ENCODE peak calls at places on chromosomes 7 and 10, in eight cellular contexts. F, P, M, Q, S, A, E and O are unnamed samples.

GRCh38 chr10:110783509-110784103 is 88.1 kb upstream of the PDCD4 start:
- DNase-seq in F (no peak), P (no peak), M (no peak), Q (peak), S (no peak), A (peak), E (no peak), O (no peak)

GRCh38 chr7:78220754-78221153 is 422.2 kb downstream of the PHTF2 start:
- DNase-seq in F (no peak), P (no peak), M (no peak), Q (no peak), S (no peak), A (no peak), E (no peak), O (no peak)

GRCh38 chr7:44292876-44293560 is 32.4 kb downstream of the CAMK2B start:
- DNase-seq in F (no peak), P (peak), M (no peak), Q (no peak), S (peak), A (no peak), E (no peak), O (no peak)

GRCh38 chr7:97973206-97973658 is 16.8 kb downstream of the OCM2 start:
- DNase-seq in F (no peak), P (no peak), M (no peak), Q (no peak), S (no peak), A (peak), E (no peak), O (no peak)

GRCh38 chr7:83413425-83413824 is 235.5 kb downstream of the SEMA3E start:
- DNase-seq in F (no peak), P (no peak), M (no peak), Q (no peak), S (no peak), A (no peak), E (peak), O (no peak)

GRCh38 chr7:148501707-148502139 is 88.8 kb upstream of the C7orf33 start:
- DNase-seq in F (peak), P (no peak), M (no peak), Q (no peak), S (no peak), A (no peak), E (peak), O (no peak)

GRCh38 chr7:100830396-100830795 is 3.1 kb upstream of the EPHB4 start:
- DNase-seq in F (no peak), P (no peak), M (no peak), Q (no peak), S (no peak), A (no peak), E (no peak), O (no peak)

GRCh38 chr7:41418337-41418736 is 284.6 kb downstream of the INHBA start:
- DNase-seq in F (no peak), P (no peak), M (no peak), Q (no peak), S (no peak), A (no peak), E (no peak), O (no peak)

GRCh38 chr10:31578181-31578852 is 259.3 kb downstream of the ZEB1 start:
- DNase-seq in F (no peak), P (no peak), M (no peak), Q (no peak), S (no peak), A (no peak), E (no peak), O (no peak)

GRCh38 chr7:106659369-106659962 is 1.5 kb downstream of the CCDC71L start:
- DNase-seq in F (no peak), P (no peak), M (no peak), Q (no peak), S (no peak), A (no peak), E (peak), O (no peak)

GRCh38 chr10:17453377-17454091 is 861 bp downstream of the ST8SIA6 start:
- DNase-seq in F (no peak), P (no peak), M (peak), Q (no peak), S (peak), A (no peak), E (peak), O (no peak)

GRCh38 chr7:128103498-128104108 is 72.4 kb upstream of the LRRC4 start:
- DNase-seq in F (no peak), P (no peak), M (peak), Q (no peak), S (peak), A (no peak), E (no peak), O (no peak)

GRCh38 chr7:127874951-127875608 is 156.2 kb downstream of the LRRC4 start:
- DNase-seq in F (no peak), P (no peak), M (no peak), Q (no peak), S (no peak), A (no peak), E (peak), O (no peak)

GRCh38 chr7:34070486-34071323 is 165.4 kb downstream of the BMPER start:
- DNase-seq in F (no peak), P (no peak), M (no peak), Q (no peak), S (no peak), A (no peak), E (peak), O (no peak)

GRCh38 chr10:67784584-67784983 is 53.4 kb downstream of the DNAJC12 start:
- DNase-seq in F (no peak), P (no peak), M (no peak), Q (no peak), S (no peak), A (no peak), E (no peak), O (no peak)

GRCh38 chr10:3746634-3747033 is 38.4 kb downstream of the KLF6 start:
- DNase-seq in F (no peak), P (no peak), M (no peak), Q (no peak), S (no peak), A (no peak), E (no peak), O (no peak)

GRCh38 chr10:119562097-119562496 is 19.6 kb upstream of the RGS10 start:
- DNase-seq in F (no peak), P (no peak), M (no peak), Q (no peak), S (no peak), A (no peak), E (no peak), O (no peak)

GRCh38 chr7:135117096-135117495 is 30.8 kb upstream of the TMEM140 start:
- DNase-seq in F (no peak), P (no peak), M (no peak), Q (no peak), S (no peak), A (no peak), E (no peak), O (no peak)
- H3K27ac ChIP-seq in F (no peak), P (no peak), M (no peak), Q (no peak), S (no peak), A (no peak), E (no peak), O (no peak)

GRCh38 chr7:15041226-15041625 is 138.7 kb upstream of the DGKB start:
- DNase-seq in F (no peak), P (no peak), M (no peak), Q (no peak), S (no peak), A (no peak), E (no peak), O (no peak)

DNA sequence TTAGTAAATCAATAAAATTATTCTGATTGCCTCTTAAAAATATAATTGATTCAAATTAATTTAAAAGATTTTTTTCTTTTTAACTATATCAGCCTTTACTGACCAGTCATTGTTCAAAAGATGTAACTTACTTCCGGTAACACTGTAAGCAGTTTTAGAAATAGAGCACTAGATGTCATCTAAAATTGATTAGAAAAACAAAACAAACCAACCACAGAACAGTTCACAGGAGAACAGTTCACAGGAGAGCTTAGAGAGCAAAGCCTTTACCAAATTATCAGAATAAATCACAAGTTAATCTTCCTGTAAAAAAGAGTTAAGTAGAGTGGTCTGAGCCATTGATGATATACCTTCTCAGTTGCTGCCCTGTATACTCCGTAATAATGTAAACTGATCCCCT is 133.3 kb upstream of the DGKB start:
- DNase-seq in F (no peak), P (no peak), M (no peak), Q (no peak), S (no peak), A (no peak), E (no peak), O (no peak)
- H3K27ac ChIP-seq in F (no peak), P (no peak), M (no peak), Q (no peak), S (no peak), A (no peak), E (no peak), O (no peak)

DNA sequence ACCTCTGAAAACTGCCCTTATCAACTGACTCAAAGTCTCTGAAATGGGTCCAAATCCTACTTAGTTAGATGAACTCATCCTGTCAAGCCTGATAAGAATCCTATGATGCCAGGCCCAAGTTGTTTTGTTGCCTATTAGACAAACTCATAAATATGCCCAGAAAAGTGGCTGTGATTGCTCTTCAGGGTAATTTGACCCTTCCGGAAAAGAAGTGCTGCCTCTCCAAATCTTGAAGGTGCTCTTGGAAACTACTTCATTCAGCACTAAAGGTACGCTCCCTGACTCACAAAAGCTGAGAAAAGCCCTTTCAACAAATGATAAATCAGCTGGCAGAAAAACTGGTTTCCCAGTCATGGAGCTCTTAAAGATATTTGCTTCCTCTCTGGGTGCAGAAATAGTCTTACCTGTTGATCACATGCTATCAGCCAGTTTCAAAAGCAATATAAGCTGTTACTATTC is 6.7 kb downstream of the IFIT5 start:
- DNase-seq in F (no peak), P (no peak), M (no peak), Q (no peak), S (no peak), A (no peak), E (no peak), O (peak)
- H3K27ac ChIP-seq in F (no peak), P (no peak), M (no peak), Q (no peak), S (no peak), A (no peak), E (no peak), O (peak)

GRCh38 chr10:104259999-104260774 is 5.5 kb downstream of the GSTO1 start:
- DNase-seq in F (no peak), P (no peak), M (peak), Q (no peak), S (peak), A (no peak), E (no peak), O (no peak)

GRCh38 chr10:104258209-104258608 is 3.5 kb downstream of the GSTO1 start:
- DNase-seq in F (no peak), P (no peak), M (no peak), Q (no peak), S (no peak), A (no peak), E (no peak), O (no peak)

GRCh38 chr10:104257235-104257634 is 2.5 kb downstream of the GSTO1 start:
- DNase-seq in F (no peak), P (no peak), M (no peak), Q (no peak), S (no peak), A (no peak), E (no peak), O (no peak)

GRCh38 chr10:104260775-104261115 is 6.1 kb downstream of the GSTO1 start:
- DNase-seq in F (no peak), P (no peak), M (no peak), Q (no peak), S (no peak), A (no peak), E (peak), O (no peak)

DNA sequence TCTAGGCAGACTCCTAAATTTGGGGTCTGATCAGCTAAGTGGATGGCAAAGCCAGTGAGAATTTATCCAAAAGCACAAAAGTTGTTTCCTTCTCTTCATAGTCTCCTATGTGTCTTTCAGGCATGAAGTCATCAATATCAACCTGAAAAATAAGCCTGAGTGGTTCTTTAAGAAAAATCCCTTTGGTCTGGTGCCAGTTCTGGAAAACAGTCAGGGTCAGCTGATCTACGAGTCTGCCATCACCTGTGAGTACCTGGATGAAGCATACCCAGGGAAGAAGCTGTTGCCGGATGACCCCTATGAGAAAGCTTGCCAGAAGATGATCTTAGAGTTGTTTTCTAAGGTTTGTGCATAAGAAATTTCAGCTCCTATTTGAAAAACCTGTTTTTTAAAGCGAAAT is 4.8 kb downstream of the GSTO1 start:
- DNase-seq in F (no peak), P (no peak), M (no peak), Q (no peak), S (no peak), A (no peak), E (no peak), O (no peak)
- H3K27ac ChIP-seq in F (no peak), P (peak), M (peak), Q (no peak), S (peak), A (no peak), E (peak), O (peak)

GRCh38 chr10:86670290-86670811 is 2.0 kb downstream of the LDB3 start:
- DNase-seq in F (no peak), P (no peak), M (no peak), Q (no peak), S (peak), A (no peak), E (no peak), O (no peak)

GRCh38 chr10:86673216-86673826 is 5.0 kb downstream of the LDB3 start:
- DNase-seq in F (no peak), P (no peak), M (no peak), Q (no peak), S (no peak), A (no peak), E (no peak), O (no peak)

GRCh38 chr10:86670876-86671275 is 2.6 kb downstream of the LDB3 start:
- DNase-seq in F (no peak), P (no peak), M (no peak), Q (no peak), S (no peak), A (no peak), E (no peak), O (no peak)

GRCh38 chr10:86671985-86672710 is 3.8 kb downstream of the LDB3 start:
- DNase-seq in F (no peak), P (peak), M (peak), Q (no peak), S (peak), A (no peak), E (no peak), O (no peak)

GRCh38 chr10:86671419-86671818 is 3.1 kb downstream of the LDB3 start:
- DNase-seq in F (no peak), P (no peak), M (no peak), Q (no peak), S (no peak), A (no peak), E (no peak), O (no peak)
- H3K27ac ChIP-seq in F (no peak), P (peak), M (peak), Q (no peak), S (peak), A (no peak), E (no peak), O (no peak)

DNA sequence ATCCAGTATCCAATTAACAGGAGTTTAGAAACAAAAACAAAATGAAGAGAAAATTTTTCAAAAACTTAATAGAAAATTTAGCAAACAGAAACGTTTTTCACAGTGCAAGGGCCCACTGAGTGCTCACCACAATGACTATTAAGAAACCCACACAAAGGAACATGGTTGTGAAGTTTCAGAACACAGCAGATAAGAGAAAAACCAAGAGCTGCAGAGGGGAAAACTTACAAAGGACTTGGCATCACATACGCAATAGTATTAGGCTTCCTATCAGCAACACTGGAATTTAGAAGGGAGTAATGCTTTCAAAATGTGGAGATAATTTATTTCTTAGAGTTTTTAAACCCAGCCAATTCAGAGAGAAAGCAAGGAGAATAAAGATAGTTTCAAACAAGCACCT is 1.7 kb upstream of the C7orf25 start:
- DNase-seq in F (peak), P (no peak), M (no peak), Q (no peak), S (no peak), A (no peak), E (peak), O (no peak)
- H3K27ac ChIP-seq in F (peak), P (peak), M (no peak), Q (no peak), S (no peak), A (no peak), E (peak), O (peak)

GRCh38 chr10:536371-536925 is 153.0 kb downstream of the DIP2C start:
- DNase-seq in F (no peak), P (no peak), M (no peak), Q (no peak), S (no peak), A (no peak), E (peak), O (no peak)
- H3K27ac ChIP-seq in F (no peak), P (no peak), M (no peak), Q (no peak), S (no peak), A (no peak), E (peak), O (no peak)

GRCh38 chr7:1514407-1514806 is 10.2 kb upstream of the INTS1 start:
- DNase-seq in F (no peak), P (no peak), M (no peak), Q (no peak), S (no peak), A (no peak), E (no peak), O (no peak)

GRCh38 chr7:1510780-1511154 is 6.6 kb upstream of the INTS1 start:
- DNase-seq in F (no peak), P (no peak), M (no peak), Q (no peak), S (no peak), A (no peak), E (no peak), O (no peak)

GRCh38 chr7:1512781-1513656 is 8.8 kb upstream of the INTS1 start:
- DNase-seq in F (peak), P (peak), M (peak), Q (peak), S (peak), A (peak), E (peak), O (no peak)

GRCh38 chr7:1513657-1514095 is 9.5 kb upstream of the INTS1 start:
- DNase-seq in F (no peak), P (no peak), M (peak), Q (no peak), S (peak), A (no peak), E (no peak), O (no peak)

GRCh38 chr7:1511829-1512422 is 7.7 kb upstream of the INTS1 start:
- DNase-seq in F (no peak), P (no peak), M (no peak), Q (no peak), S (no peak), A (no peak), E (no peak), O (no peak)
- H3K27ac ChIP-seq in F (no peak), P (no peak), M (no peak), Q (no peak), S (no peak), A (no peak), E (no peak), O (no peak)

GRCh38 chr7:46257766-46258448 is 336.8 kb upstream of the IGFBP3 start:
- DNase-seq in F (no peak), P (no peak), M (no peak), Q (no peak), S (no peak), A (no peak), E (peak), O (peak)
- H3K27ac ChIP-seq in F (no peak), P (no peak), M (no peak), Q (no peak), S (no peak), A (no peak), E (peak), O (no peak)